ENCODE peak calls at places on chromosomes 1 and 21, in four cellular contexts. Q is SK-N-SH, J is GM12878, C is K562. L is an unnamed sample.

GRCh38 chr1:194225781-194226180 is 1039.4 kb upstream of the B3GALT2 start:
- DNase-seq in Q (no peak), J (no peak), C (no peak), L (no peak)

GRCh38 chr21:26842976-26843911 is 2.0 kb downstream of the ADAMTS1 start:
- DNase-seq in Q (peak; percentile 72), J (no peak), C (no peak), L (no peak)

GRCh38 chr21:41216486-41216885 is 48.5 kb downstream of the BACE2 start:
- DNase-seq in Q (no peak), J (no peak), C (no peak), L (no peak)

GRCh38 chr1:11571906-11572616 is 82.2 kb downstream of the FBXO2 start:
- DNase-seq in Q (no peak), J (no peak), C (peak; percentile 50), L (peak; percentile 10)

GRCh38 chr1:227357229-227358078 is 39.2 kb upstream of the CDC42BPA start:
- DNase-seq in Q (no peak), J (no peak), C (peak; percentile 96), L (peak; percentile 52)

GRCh38 chr1:149936076-149936991 is at the start of gene MTMR11:
- DNase-seq in Q (no peak), J (no peak), C (peak; percentile 52), L (peak; percentile 22)

GRCh38 chr1:975896-976683 is 5.8 kb downstream of the PERM1 start:
- DNase-seq in Q (peak; percentile 92), J (no peak), C (peak; percentile 51), L (peak; percentile 39)

GRCh38 chr1:65965112-65965511 is 172.4 kb downstream of the PDE4B start:
- DNase-seq in Q (no peak), J (no peak), C (no peak), L (no peak)

GRCh38 chr21:44050276-44050675 is 38.2 kb downstream of the TRAPPC10 start:
- DNase-seq in Q (peak; percentile 30), J (no peak), C (no peak), L (no peak)

GRCh38 chr1:177137814-177138213 is 26.7 kb downstream of the ASTN1 start:
- DNase-seq in Q (no peak), J (no peak), C (no peak), L (no peak)

GRCh38 chr1:223175032-223175431 is 32.0 kb upstream of the TLR5 start:
- DNase-seq in Q (no peak), J (no peak), C (peak; percentile 61), L (no peak)

GRCh38 chr1:8373547-8374270 is 55.8 kb downstream of the SLC45A1 start:
- DNase-seq in Q (no peak), J (no peak), C (no peak), L (no peak)

GRCh38 chr21:28871388-28872015 is 121.2 kb downstream of the LTN1 start:
- DNase-seq in Q (no peak), J (no peak), C (no peak), L (no peak)

GRCh38 chr1:245153645-245154428 is 948 bp upstream of the KIF26B start:
- DNase-seq in Q (peak; percentile 74), J (no peak), C (peak; percentile 15), L (no peak)

GRCh38 chr1:233244183-233244582 is 51.3 kb downstream of the PCNX2 start:
- DNase-seq in Q (no peak), J (no peak), C (no peak), L (peak; percentile 10)

GRCh38 chr1:26690576-26691031 is 5.2 kb upstream of the ARID1A start:
- DNase-seq in Q (no peak), J (no peak), C (peak; percentile 54), L (no peak)

GRCh38 chr1:32394890-32395415 is 712 bp upstream of the BSDC1 start:
- DNase-seq in Q (no peak), J (no peak), C (no peak), L (peak; percentile 56)

GRCh38 chr1:26602378-26602959 is 72.9 kb downstream of the RPS6KA1 start:
- DNase-seq in Q (peak; percentile 69), J (no peak), C (peak; percentile 84), L (peak; percentile 52)

GRCh38 chr1:92916899-92917298 is 44.4 kb downstream of the DIPK1A start:
- DNase-seq in Q (no peak), J (no peak), C (no peak), L (no peak)

GRCh38 chr1:92910081-92910480 is 51.2 kb downstream of the DIPK1A start:
- DNase-seq in Q (no peak), J (no peak), C (no peak), L (no peak)

GRCh38 chr1:92915547-92915946 is 45.7 kb downstream of the DIPK1A start:
- DNase-seq in Q (no peak), J (no peak), C (no peak), L (no peak)

GRCh38 chr1:92909321-92909720 is 51.9 kb downstream of the DIPK1A start:
- DNase-seq in Q (no peak), J (no peak), C (no peak), L (no peak)

DNA sequence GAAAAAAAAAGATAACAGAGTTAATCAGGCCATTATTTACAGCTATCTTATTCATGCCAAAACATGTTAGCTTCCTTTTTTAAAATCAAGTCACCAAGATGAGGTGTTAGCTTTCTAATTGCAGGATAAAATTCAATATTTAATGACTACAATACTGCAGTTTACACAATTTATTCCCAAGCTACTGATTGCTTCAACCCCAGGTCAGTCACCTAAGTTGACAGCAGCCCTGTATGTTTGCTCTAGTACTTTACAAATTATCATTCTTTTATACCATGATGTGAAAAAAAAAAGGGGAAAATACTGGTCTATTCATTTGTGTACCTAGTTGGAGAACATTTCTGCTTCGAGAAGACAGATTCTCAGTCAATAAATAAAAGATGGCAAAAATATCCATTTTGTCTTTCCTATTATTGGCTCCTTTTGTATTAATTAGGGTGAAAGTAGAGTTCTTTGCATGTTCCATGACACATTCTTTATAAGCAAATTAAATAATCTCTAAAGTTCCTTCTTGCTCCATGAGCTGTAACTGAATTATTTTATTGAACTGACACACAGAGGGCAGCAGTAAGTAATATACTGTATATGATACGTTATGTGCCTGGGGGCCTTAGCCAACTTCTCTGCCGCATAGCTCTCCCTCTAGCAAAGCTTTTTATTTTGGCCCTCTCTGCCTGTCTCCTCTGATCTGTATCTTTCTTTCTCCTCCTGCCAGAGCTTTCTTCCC is 48.0 kb downstream of the DIPK1A start:
- DNase-seq in Q (no peak), J (no peak), C (no peak), L (no peak)
- TF ChIP-seq CTCF in Q (no peak), J (no peak), C (no peak), L (no peak)

DNA sequence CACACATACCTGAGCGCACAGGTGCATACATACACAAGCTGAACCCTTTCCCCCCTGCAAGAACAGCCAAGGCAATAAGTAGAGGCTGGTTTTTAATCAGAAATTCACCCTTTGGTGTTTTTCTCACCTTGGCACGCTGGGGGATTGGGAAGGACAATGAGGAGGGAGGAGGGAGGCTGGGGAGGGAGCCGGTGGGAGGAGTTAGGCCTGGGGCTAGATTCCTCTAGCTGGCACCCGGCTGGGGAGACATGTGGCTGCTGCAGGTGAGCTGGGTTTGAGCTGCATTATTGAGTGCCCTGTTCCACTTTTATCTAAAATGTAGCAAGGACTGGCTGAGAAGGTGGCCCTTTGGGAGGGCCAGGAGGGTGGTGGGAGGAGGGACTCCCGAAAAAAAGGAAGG is 97.8 kb upstream of the CSF3R start:
- DNase-seq in Q (no peak), J (no peak), C (no peak), L (no peak)
- TF ChIP-seq TAF1 in Q (no peak), J (no peak), C (no peak), L (no peak)

GRCh38 chr1:188137221-188137620 is 1308.5 kb downstream of the PLA2G4A start:
- DNase-seq in Q (no peak), J (no peak), C (no peak), L (no peak)
- TF ChIP-seq CTCF in Q (no peak), J (no peak), C (no peak), L (no peak)

GRCh38 chr1:100219457-100219856 is 30.2 kb downstream of the DBT start:
- DNase-seq in Q (no peak), J (no peak), C (no peak), L (no peak)
- TF ChIP-seq TAF1 in Q (no peak), J (no peak), C (no peak), L (no peak)

DNA sequence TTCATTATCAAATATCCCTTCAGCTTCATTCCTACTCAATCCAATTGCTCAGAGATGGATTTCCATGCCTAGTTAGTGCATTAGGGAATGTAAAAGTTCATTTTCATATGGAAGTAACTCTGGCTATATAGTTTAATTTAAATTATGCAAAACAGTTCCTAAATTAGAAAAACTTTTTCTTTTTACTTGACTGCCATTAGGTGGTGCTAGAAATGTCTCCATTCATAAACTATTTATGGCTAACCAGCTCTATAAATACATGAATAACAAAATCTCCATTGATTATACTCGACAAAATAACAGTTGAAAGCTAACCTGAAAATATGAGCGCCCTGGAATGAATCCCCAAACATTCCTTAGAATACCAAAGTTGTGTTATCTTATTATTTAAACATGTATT is 311.4 kb downstream of the USH2A start:
- DNase-seq in Q (no peak), J (no peak), C (no peak), L (no peak)
- TF ChIP-seq CTCF in Q (peak; percentile 53), J (no peak), C (no peak), L (no peak)

GRCh38 chr1:89483757-89484077 is 40.9 kb upstream of the LRRC8B start:
- DNase-seq in Q (no peak), J (no peak), C (no peak), L (no peak)

GRCh38 chr1:89490389-89490788 is 34.2 kb upstream of the LRRC8B start:
- DNase-seq in Q (no peak), J (no peak), C (no peak), L (no peak)

GRCh38 chr1:89484097-89485038 is 40.3 kb upstream of the LRRC8B start:
- DNase-seq in Q (no peak), J (no peak), C (peak; percentile 11), L (no peak)

GRCh38 chr1:89487972-89488371 is 36.7 kb upstream of the LRRC8B start:
- DNase-seq in Q (no peak), J (no peak), C (no peak), L (no peak)

DNA sequence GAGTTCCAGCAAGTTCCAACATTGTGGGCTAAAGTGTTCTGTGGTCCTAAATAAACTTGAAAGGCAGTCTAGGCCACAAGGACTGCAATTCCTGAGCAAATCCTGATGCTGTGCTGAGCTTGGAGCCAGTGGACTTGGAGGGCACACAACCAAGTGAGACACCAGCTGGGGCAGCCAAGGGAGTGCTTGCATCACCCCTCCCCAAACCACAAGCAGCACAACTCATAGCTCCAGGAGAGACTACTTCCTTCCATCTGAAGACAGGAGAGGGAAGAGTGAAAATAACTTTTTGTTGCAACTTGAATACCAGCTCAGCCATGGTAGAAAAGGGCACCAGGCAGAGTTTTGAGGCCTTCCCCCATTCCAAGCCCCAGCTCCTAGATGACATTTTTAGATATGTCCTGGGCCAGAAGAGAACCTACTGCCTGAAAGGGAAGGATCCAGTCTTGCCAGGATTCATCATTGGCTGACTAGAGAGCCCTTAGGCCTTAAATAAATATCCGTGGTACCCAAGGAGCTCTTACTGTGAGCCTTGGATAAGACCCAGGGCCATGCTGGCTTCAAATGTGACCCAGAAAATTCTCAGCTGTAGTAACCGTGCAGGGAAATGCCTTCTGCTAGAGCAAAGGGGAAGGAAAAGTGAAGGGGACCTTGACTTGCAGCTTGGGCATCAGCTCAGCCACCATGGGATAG is 35.4 kb upstream of the LRRC8B start:
- DNase-seq in Q (no peak), J (no peak), C (no peak), L (no peak)
- TF ChIP-seq TAF1 in Q (no peak), J (no peak), C (no peak), L (no peak)

DNA sequence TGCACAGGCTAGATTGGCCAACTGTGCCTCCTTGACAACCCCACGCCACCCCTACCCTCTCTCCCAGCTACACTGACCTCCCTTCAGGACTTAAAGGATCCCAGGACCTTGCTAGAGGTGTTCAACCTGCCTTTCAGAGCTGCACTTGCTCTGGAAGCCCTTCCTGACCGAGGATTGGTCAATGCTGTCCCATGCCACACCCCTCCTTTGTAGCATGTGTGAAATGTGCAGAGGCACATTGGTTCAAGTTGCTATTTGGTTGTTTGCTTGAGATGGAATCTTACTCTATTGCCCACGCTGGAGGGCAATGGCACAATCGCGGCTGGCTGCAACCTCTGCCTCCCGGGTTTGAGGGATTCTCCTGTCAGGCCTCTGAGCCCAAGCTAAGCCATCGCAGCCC is 21.8 kb downstream of the ACTA1 start:
- DNase-seq in Q (no peak), J (no peak), C (no peak), L (no peak)
- TF ChIP-seq CTCF in Q (no peak), J (no peak), C (no peak), L (no peak)